ENCODE peak calls at places on chromosomes 4 and X, in eight cellular contexts. Q, S, V, R, C, I, G and B are unnamed samples.

GRCh38 chr4:48639816-48640215 is 140.3 kb downstream of the FRYL start:
- DNase-seq in Q (no peak), S (no peak), V (no peak), R (no peak), C (no peak), I (no peak), G (no peak), B (no peak)

GRCh38 chrX:130994671-130995070 is 63.5 kb upstream of the ARHGAP36 start:
- DNase-seq in Q (peak), S (peak), V (peak), R (peak), C (no peak), I (peak), G (peak), B (peak)

GRCh38 chrX:2502668-2503519 is 2.1 kb upstream of the DHRSX start:
- DNase-seq in Q (no peak), S (no peak), V (no peak), R (no peak), C (no peak), I (peak), G (peak), B (no peak)

GRCh38 chrX:104351173-104351769 is 96.5 kb upstream of the ESX1 start:
- DNase-seq in Q (no peak), S (no peak), V (no peak), R (no peak), C (peak), I (peak), G (no peak), B (peak)

GRCh38 chr4:70994069-70994366 is 569 bp downstream of the DCK start:
- DNase-seq in Q (no peak), S (no peak), V (peak), R (no peak), C (no peak), I (no peak), G (peak), B (no peak)

GRCh38 chr4:125624951-125625350 is 310.2 kb downstream of the FAT4 start:
- DNase-seq in Q (no peak), S (no peak), V (no peak), R (no peak), C (no peak), I (no peak), G (no peak), B (no peak)

GRCh38 chr4:39464886-39465501 is 6.1 kb downstream of the LIAS start:
- DNase-seq in Q (no peak), S (peak), V (no peak), R (no peak), C (peak), I (peak), G (peak), B (peak)

GRCh38 chr4:145279122-145279960 is 99.0 kb upstream of the OTUD4 start:
- DNase-seq in Q (no peak), S (peak), V (no peak), R (no peak), C (no peak), I (peak), G (no peak), B (peak)

GRCh38 chr4:40562681-40563080 is 67.0 kb downstream of the RBM47 start:
- DNase-seq in Q (no peak), S (no peak), V (no peak), R (no peak), C (no peak), I (peak), G (no peak), B (peak)

GRCh38 chr4:40563401-40563800 is 66.3 kb downstream of the RBM47 start:
- DNase-seq in Q (no peak), S (no peak), V (no peak), R (no peak), C (peak), I (no peak), G (no peak), B (no peak)

GRCh38 chr4:40557741-40558140 is 71.9 kb downstream of the RBM47 start:
- DNase-seq in Q (no peak), S (no peak), V (no peak), R (no peak), C (no peak), I (no peak), G (no peak), B (no peak)

GRCh38 chr4:40562208-40562607 is 67.5 kb downstream of the RBM47 start:
- DNase-seq in Q (no peak), S (no peak), V (no peak), R (peak), C (no peak), I (no peak), G (no peak), B (no peak)

DNA sequence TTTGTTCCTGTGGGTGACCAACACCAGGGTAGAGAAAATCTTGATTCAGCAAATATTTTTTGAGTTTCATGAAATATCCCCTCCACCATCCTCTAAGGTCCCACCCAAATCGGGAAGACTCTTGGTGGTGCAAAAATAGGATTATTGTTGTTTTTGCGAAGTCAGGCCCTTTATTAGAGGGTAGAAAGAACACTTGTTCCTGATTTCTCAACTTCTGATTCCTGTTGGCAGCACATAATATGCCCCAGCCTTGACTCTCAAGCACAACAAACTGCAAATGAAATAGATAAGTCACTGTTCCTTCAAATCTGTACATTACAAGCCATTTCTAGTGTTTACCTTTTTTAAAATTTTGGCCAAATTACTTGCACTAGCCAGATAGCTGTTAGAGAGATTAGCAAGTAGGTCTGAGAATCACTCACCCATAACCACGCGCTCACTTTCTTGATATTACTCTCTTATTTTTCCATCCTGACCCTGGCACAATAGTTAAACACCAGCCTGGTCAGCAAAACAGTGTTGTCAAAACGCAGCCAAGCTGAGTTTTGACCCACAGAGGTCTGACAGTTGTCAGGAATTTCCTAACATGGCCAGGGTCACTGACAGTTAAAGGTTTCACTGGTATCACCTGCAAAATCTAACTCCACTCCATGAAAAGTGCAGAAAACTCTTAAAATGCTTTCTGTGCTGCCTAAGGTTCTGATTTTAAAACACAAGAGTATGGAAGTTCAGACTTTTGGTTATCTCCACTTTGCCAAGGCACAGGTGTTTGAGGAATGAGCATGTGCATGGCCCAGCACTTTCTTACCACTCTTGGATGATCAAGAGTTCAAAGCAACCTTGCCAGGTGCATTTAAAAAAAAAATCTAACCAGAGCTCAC is 69.8 kb downstream of the RBM47 start:
- DNase-seq in Q (no peak), S (no peak), V (no peak), R (peak), C (no peak), I (no peak), G (no peak), B (no peak)
- H3K4me3 ChIP-seq in Q (no peak), S (no peak), V (no peak), R (no peak), C (no peak), I (no peak), G (no peak), B (no peak)

DNA sequence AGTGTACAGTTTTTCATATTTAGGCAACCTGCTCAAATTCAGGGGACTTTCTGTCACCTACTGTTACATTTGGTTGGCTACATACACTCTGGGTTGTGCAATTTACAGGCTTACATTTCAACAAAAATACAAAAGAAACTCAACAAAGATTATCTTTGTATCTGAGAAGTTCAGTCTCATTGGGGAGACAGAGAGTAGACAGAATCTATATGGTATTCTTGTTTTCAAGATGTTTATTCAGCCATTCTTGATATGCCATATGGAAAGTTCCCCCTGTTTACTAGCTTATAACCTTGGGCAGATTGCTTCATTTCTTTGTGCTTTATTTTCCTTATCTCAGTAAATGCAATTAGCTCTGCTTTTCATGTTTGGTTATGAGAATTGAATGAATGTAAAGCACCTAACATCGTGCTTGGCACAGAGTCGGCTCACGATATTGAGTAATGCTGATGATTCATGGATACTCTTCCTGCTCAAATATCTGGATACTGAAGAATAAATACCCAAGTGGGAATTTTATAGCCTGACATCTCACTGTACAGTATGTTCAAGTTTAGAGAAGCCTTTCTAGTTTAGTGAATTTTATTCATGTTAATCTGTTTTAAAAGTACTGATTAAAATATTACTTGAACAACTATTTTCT is 96.5 kb upstream of the PACRGL start:
- DNase-seq in Q (no peak), S (peak), V (no peak), R (no peak), C (no peak), I (peak), G (no peak), B (peak)
- TF ChIP-seq EZH2phosphoT487 in Q (no peak), S (no peak), V (no peak), R (no peak), C (no peak), I (no peak), G (no peak), B (no peak)

GRCh38 chr4:2364654-2365053 is 53.8 kb downstream of the ZFYVE28 start:
- DNase-seq in Q (no peak), S (no peak), V (no peak), R (no peak), C (no peak), I (peak), G (no peak), B (peak)

GRCh38 chr4:2366252-2367192 is 51.9 kb downstream of the ZFYVE28 start:
- DNase-seq in Q (no peak), S (no peak), V (no peak), R (no peak), C (no peak), I (peak), G (no peak), B (no peak)

GRCh38 chr4:2365913-2366210 is 52.6 kb downstream of the ZFYVE28 start:
- DNase-seq in Q (no peak), S (no peak), V (no peak), R (no peak), C (no peak), I (no peak), G (no peak), B (no peak)

GRCh38 chr4:2363951-2364653 is 54.3 kb downstream of the ZFYVE28 start:
- DNase-seq in Q (no peak), S (no peak), V (no peak), R (no peak), C (no peak), I (peak), G (no peak), B (no peak)

DNA sequence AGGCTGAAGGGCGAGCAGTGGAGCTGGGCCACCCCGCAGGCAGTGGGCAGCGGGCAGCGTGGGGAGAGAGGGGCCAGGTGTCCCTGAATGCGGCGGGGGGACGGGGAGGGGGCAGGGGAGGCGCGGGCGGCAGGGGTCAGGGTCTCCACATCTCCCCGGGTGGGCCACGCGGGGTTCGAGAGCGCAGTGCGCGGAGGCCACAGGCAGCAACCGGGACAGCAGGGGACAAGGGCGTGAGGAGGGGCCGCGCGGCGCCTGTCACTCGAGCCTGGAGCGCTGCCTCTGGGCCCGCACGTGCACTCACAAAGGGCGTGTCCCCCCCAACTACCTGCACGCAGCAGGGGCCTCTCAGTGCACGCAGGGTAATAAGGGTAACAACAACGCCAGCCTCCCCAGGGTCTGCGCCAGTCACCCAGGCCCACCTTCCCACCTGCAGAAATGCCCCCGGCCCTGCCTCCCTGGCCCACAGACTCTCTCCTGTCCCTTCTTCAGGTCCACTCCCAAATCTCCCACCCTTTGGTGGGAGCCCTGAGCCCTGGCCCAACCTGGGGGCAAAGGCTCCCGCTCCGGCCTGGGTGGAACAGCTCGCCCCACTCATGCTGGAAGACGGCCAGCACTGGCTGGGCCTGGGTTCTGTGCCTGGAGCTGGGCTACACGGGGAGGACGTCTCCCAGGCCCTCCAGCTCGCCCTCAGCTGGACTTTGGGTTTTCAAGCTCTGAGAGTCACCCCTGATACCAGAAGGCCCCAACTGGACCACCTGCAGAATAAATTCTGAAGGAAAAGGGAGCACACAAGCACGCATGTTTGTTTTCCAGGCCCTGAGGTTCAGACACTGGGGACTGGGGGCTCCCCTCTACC is 53.2 kb downstream of the ZFYVE28 start:
- DNase-seq in Q (no peak), S (no peak), V (peak), R (no peak), C (no peak), I (no peak), G (no peak), B (peak)
- H3K4me3 ChIP-seq in Q (no peak), S (no peak), V (no peak), R (no peak), C (no peak), I (peak), G (no peak), B (peak)

GRCh38 chr4:85717847-85718246 is 242.9 kb downstream of the ARHGAP24 start:
- DNase-seq in Q (no peak), S (no peak), V (no peak), R (no peak), C (no peak), I (peak), G (no peak), B (no peak)

GRCh38 chr4:85722806-85723205 is 247.9 kb downstream of the ARHGAP24 start:
- DNase-seq in Q (no peak), S (no peak), V (no peak), R (no peak), C (no peak), I (peak), G (no peak), B (no peak)

GRCh38 chr4:85722401-85722800 is 247.5 kb downstream of the ARHGAP24 start:
- DNase-seq in Q (no peak), S (no peak), V (no peak), R (no peak), C (no peak), I (no peak), G (no peak), B (no peak)

GRCh38 chr4:85717366-85717765 is 242.4 kb downstream of the ARHGAP24 start:
- DNase-seq in Q (no peak), S (no peak), V (no peak), R (peak), C (no peak), I (peak), G (no peak), B (no peak)

GRCh38 chr4:85720736-85721135 is 245.8 kb downstream of the ARHGAP24 start:
- DNase-seq in Q (no peak), S (no peak), V (no peak), R (no peak), C (no peak), I (peak), G (peak), B (peak)
- TF ChIP-seq EZH2phosphoT487 in Q (no peak), S (no peak), V (no peak), R (no peak), C (no peak), I (no peak), G (no peak), B (no peak)